ENCODE peak calls at places on chromosomes 6 and 20, in five cellular contexts. W, U, G, P and D are unnamed samples.
A peak's percentile ranks its signal among the peaks of the same experiment; 100 is the strongest.

GRCh38 chr20:14445310-14445709 is 107.9 kb upstream of the FLRT3 start:
- DNase-seq in W (no peak), U (no peak), G (peak; percentile 36), P (no peak), D (no peak)

GRCh38 chr6:53703047-53703446 is 37.5 kb upstream of the KLHL31 start:
- DNase-seq in W (no peak), P (no peak), U (no peak), G (no peak), D (no peak)

GRCh38 chr6:88517737-88518136 is 351.6 kb upstream of the CNR1 start:
- DNase-seq in W (no peak), U (no peak), P (no peak), G (no peak), D (no peak)

GRCh38 chr20:15245896-15246295 is 908.5 kb upstream of the FLRT3 start:
- DNase-seq in P (no peak), U (no peak), W (no peak), G (no peak), D (no peak)

GRCh38 chr20:43034981-43035724 is 154.6 kb downstream of the PTPRT start:
- DNase-seq in U (no peak), P (no peak), W (no peak), G (no peak), D (no peak)

GRCh38 chr6:33505544-33506330 is 51.4 kb downstream of the ZBTB9 start:
- DNase-seq in W (no peak), G (no peak), U (no peak), P (no peak), D (no peak)

GRCh38 chr6:80366721-80367120 is 260.2 kb downstream of the BCKDHB start:
- DNase-seq in W (no peak), G (no peak), P (no peak), U (peak; percentile 85), D (peak; percentile 72)

GRCh38 chr20:58890454-58891075 is 38.0 kb downstream of the GNAS start:
- DNase-seq in W (peak; percentile 88), G (peak; percentile 95), P (peak; percentile 67), U (peak; percentile 93), D (peak; percentile 83)

GRCh38 chr6:145544031-145544430 is 191.3 kb downstream of the EPM2A start:
- DNase-seq in G (peak; percentile 55), W (peak; percentile 57), U (no peak), P (no peak), D (no peak)

GRCh38 chr6:139409026-139409425 is 34.6 kb upstream of the CITED2 start:
- DNase-seq in U (no peak), G (peak; percentile 65), W (no peak), P (no peak), D (no peak)

GRCh38 chr6:108364470-108364869 is 69.6 kb downstream of the AFG1L start:
- DNase-seq in W (no peak), P (no peak), G (no peak), U (no peak), D (no peak)
- H3K4me3 ChIP-seq in W (peak overlapping the region; percentile 49), P (no peak overlapping the region), G (no peak overlapping the region), U (no peak overlapping the region), D (no peak overlapping the region)

GRCh38 chr6:25968769-25969168 is 6.2 kb downstream of the TRIM38 start:
- DNase-seq in W (no peak), P (no peak), G (peak; percentile 50), U (no peak), D (no peak)

GRCh38 chr6:25971187-25971811 is 8.7 kb downstream of the TRIM38 start:
- DNase-seq in P (no peak), W (no peak), G (peak; percentile 89), U (no peak), D (no peak)

GRCh38 chr6:25963426-25964123 is 973 bp downstream of the TRIM38 start:
- DNase-seq in P (no peak), G (peak; percentile 52), W (no peak), U (no peak), D (no peak)

GRCh38 chr6:25962368-25963127 is at the start of gene TRIM38:
- DNase-seq in W (no peak), U (peak; percentile 61), P (peak; percentile 80), G (peak; percentile 95), D (no peak)

GRCh38 chr6:25966707-25967106 is 4.1 kb downstream of the TRIM38 start:
- DNase-seq in U (no peak), P (no peak), W (no peak), G (no peak), D (no peak)
- H3K4me3 ChIP-seq in U (no peak overlapping the region), P (no peak overlapping the region), W (no peak overlapping the region), G (peak overlapping the region; percentile 73), D (no peak overlapping the region)

GRCh38 chr20:57091748-57092111 is 174.7 kb downstream of the BMP7 start:
- DNase-seq in P (no peak), W (no peak), U (no peak), G (no peak), D (no peak)
- H3K4me3 ChIP-seq in P (no peak overlapping the region), W (no peak overlapping the region), U (no peak overlapping the region), G (no peak overlapping the region), D (no peak overlapping the region)

DNA sequence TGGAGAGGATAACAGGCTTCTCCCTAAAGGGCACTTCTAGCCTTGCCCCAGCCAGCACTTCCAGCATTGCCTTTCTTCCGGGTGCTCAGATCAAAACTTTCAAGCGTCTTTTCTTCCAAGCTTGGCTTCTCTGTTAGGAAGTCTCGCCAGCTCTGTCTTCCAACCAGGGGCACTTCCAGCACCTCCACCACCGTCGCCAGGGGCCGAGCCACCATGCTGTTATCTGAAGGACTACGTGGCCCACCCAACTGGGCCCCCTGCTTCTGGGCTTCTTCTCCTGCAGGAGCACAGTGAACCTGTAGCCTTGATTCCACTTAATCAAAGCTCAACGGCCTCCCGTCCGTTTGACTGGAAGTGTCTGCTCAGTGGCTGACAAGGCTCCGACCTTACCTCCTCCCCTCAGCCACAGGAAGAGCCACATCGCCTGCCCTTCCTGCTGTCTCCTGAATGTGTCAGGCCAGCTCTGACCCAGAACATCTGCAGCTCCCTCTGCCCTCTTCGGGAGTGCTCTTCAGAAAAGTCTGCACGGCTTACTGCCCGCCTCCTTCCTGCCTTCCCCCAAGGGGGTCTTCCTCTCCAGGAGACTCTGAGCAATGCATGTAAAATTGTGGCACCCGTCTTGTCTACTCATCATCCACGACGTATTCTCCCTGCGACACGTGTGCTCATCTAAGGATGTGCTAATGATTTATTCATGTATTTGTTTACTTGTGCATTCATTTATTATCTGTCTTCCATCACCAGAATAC is 527.0 kb downstream of the CDH26 start:
- DNase-seq in W (no peak), P (no peak), G (no peak), U (no peak), D (no peak)
- H3K4me3 ChIP-seq in W (no peak overlapping the region), P (no peak overlapping the region), G (no peak overlapping the region), U (no peak overlapping the region), D (no peak overlapping the region)

GRCh38 chr20:3160418-3160817 is 753 bp upstream of the FASTKD5 start:
- DNase-seq in G (no peak), P (no peak), W (no peak), U (no peak), D (no peak)
- H3K4me3 ChIP-seq in G (peak overlapping the region; percentile 98), P (peak overlapping the region; percentile 79), W (peak overlapping the region; percentile 100), U (peak overlapping the region; percentile 95), D (peak overlapping the region; percentile 98)

GRCh38 chr20:20578838-20579237 is 133.6 kb downstream of the RALGAPA2 start:
- DNase-seq in G (no peak), P (no peak), U (no peak), W (no peak), D (no peak)

GRCh38 chr20:20580139-20580538 is 132.3 kb downstream of the RALGAPA2 start:
- DNase-seq in G (no peak), W (no peak), U (no peak), P (no peak), D (no peak)

DNA sequence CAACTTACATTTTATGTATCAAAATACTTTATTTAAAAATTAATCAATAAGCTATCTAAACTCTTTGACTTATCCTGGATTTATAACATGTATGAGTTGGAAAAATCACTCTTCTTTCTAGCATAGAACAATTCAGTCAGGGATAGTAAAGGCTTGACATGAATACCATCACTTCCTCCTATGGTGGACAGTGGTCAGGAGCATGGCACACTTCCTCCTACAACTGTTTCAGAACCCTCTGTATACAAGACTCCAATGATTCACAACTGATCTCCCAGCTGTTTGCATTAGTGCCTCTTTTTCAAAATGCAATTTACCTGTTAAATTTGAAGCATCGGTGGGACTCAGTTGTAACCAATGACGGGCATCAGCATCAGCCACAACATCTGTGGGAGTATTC is 129.7 kb downstream of the RALGAPA2 start:
- DNase-seq in G (no peak), W (no peak), P (no peak), U (no peak), D (no peak)
- H3K4me3 ChIP-seq in G (no peak overlapping the region), W (no peak overlapping the region), P (no peak overlapping the region), U (no peak overlapping the region), D (no peak overlapping the region)

GRCh38 chr6:99613705-99614429 is 7.2 kb downstream of the PRDM13 start:
- DNase-seq in U (no peak), W (peak; percentile 53), G (no peak), P (no peak), D (no peak)

GRCh38 chr6:99614430-99615161 is 8.0 kb downstream of the PRDM13 start:
- DNase-seq in P (no peak), G (no peak), W (peak; percentile 48), U (no peak), D (no peak)

GRCh38 chr6:99612551-99613397 is 6.1 kb downstream of the PRDM13 start:
- DNase-seq in U (no peak), P (no peak), W (peak; percentile 32), G (no peak), D (no peak)

GRCh38 chr6:99611148-99611547 is 4.5 kb downstream of the PRDM13 start:
- DNase-seq in U (no peak), P (no peak), G (no peak), W (no peak), D (no peak)

GRCh38 chr6:99613398-99613704 is 6.7 kb downstream of the PRDM13 start:
- DNase-seq in W (peak; percentile 64), G (peak; percentile 26), P (no peak), U (peak; percentile 69), D (no peak)
- H3K4me3 ChIP-seq in W (peak overlapping the region; percentile 69), G (peak overlapping the region; percentile 48), P (peak overlapping the region; percentile 47), U (peak overlapping the region; percentile 33), D (peak overlapping the region; percentile 55)

GRCh38 chr6:116461563-116462507 is 660 bp downstream of the CALHM6 start:
- DNase-seq in G (peak; percentile 73), W (peak; percentile 79), P (peak; percentile 35), U (peak; percentile 87), D (peak; percentile 46)
- H3K4me3 ChIP-seq in G (peak overlapping the region; percentile 78), W (peak overlapping the region; percentile 71), P (peak overlapping the region; percentile 46), U (peak overlapping the region; percentile 25), D (peak overlapping the region; percentile 33)

GRCh38 chr6:148513145-148514071 is 170.8 kb downstream of the SASH1 start:
- DNase-seq in W (peak; percentile 67), P (no peak), U (peak; percentile 74), G (peak; percentile 75), D (peak; percentile 62)

GRCh38 chr6:148509789-148510581 is 167.3 kb downstream of the SASH1 start:
- DNase-seq in W (peak; percentile 84), P (no peak), U (peak; percentile 88), G (peak; percentile 97), D (peak; percentile 60)

GRCh38 chr6:148507774-148508173 is 165.1 kb downstream of the SASH1 start:
- DNase-seq in G (peak; percentile 46), P (no peak), W (no peak), U (no peak), D (no peak)

GRCh38 chr6:148509152-148509571 is 166.5 kb downstream of the SASH1 start:
- DNase-seq in P (no peak), U (no peak), W (no peak), G (peak; percentile 69), D (no peak)

GRCh38 chr6:148508401-148509151 is 165.9 kb downstream of the SASH1 start:
- DNase-seq in W (no peak), U (no peak), G (peak; percentile 77), P (no peak), D (no peak)
- H3K4me3 ChIP-seq in W (peak overlapping the region; percentile 61), U (peak overlapping the region; percentile 43), G (peak overlapping the region; percentile 87), P (peak overlapping the region; percentile 36), D (peak overlapping the region; percentile 59)